ENCODE peak calls at places on chromosomes 5 and 9, in ten cellular contexts. I is SK-N-SH; Z is G401; S is naive thymus-derived CD4-positive, alpha-beta T cell; L is right cardiac atrium; O is fibroblast of lung; N is GM12891; U is activated T-cell treated with anti-CD3 and anti-CD28 coated beads, Interleukin-2, amount 50 U/mL, for 72 hours; R is NAMALWA; H is Calu3. D is an unnamed sample.

GRCh38 chr9:124257865-124258764 is at the start of gene NEK6:
- DNase-seq in I (peak; percentile 84), Z (no peak), S (no peak), L (no peak), O (peak; percentile 69), N (peak; percentile 52), U (peak; percentile 40), R (peak; percentile 44), H (no peak), D (no peak)

GRCh38 chr5:107867266-107867665 is 196.5 kb upstream of the EFNA5 start:
- DNase-seq in I (no peak), Z (no peak), S (no peak), L (no peak), O (peak; percentile 55), N (no peak), U (no peak), R (no peak), H (no peak), D (no peak)

GRCh38 chr9:81871695-81872094 is 56.5 kb upstream of the SPATA31D4 start:
- DNase-seq in I (no peak), Z (no peak), S (no peak), L (no peak), O (peak; percentile 84), N (no peak), U (no peak), R (no peak), H (no peak), D (no peak)

GRCh38 chr5:134073404-134073803 is 41.1 kb upstream of the TCF7 start:
- DNase-seq in I (no peak), Z (no peak), S (no peak), L (no peak), O (peak; percentile 29), N (no peak), U (no peak), R (no peak), H (no peak), D (no peak)

GRCh38 chr5:119387900-119388618 is 32.2 kb downstream of the TNFAIP8 start:
- DNase-seq in I (no peak), Z (no peak), S (no peak), L (no peak), O (no peak), N (no peak), U (no peak), R (no peak), H (no peak), D (no peak)

GRCh38 chr9:116087751-116088194 is 65.8 kb upstream of the PAPPA start:
- DNase-seq in I (no peak), Z (peak; percentile 71), S (no peak), L (no peak), O (peak; percentile 85), N (no peak), U (no peak), R (no peak), H (no peak), D (no peak)

GRCh38 chr5:144812770-144813169 is 642.1 kb downstream of the KCTD16 start:
- DNase-seq in I (no peak), Z (no peak), S (no peak), L (peak; percentile 12), O (peak; percentile 66), N (no peak), U (no peak), R (no peak), H (no peak), D (no peak)

GRCh38 chr9:6153425-6153824 is 62.2 kb upstream of the IL33 start:
- DNase-seq in I (no peak), Z (no peak), S (no peak), L (no peak), O (peak; percentile 46), N (no peak), U (no peak), R (no peak), H (no peak), D (no peak)

GRCh38 chr9:114112778-114113585 is 13.9 kb upstream of the KIF12 start:
- DNase-seq in I (no peak), Z (peak; percentile 40), S (no peak), L (peak; percentile 90), O (peak; percentile 77), N (no peak), U (no peak), R (no peak), H (no peak), D (no peak)

GRCh38 chr9:88777498-88778312 is 213.6 kb upstream of the S1PR3 start:
- DNase-seq in I (no peak), Z (peak; percentile 2), S (no peak), L (peak; percentile 59), O (peak; percentile 66), N (no peak), U (no peak), R (no peak), H (no peak), D (peak; percentile 12)

D was measured in endothelial cell.